ENCODE peak calls at places on chromosomes 1 and 21, in nine cellular contexts. E, N, F, H, I, Q, P, Y and T are unnamed samples.

GRCh38 chr1:18463984-18464664 is 16.6 kb upstream of the KLHDC7A start:
- DNase-seq in E (no peak), N (no peak), F (no peak), H (peak), I (peak), Q (no peak), P (no peak), Y (no peak), T (no peak)

GRCh38 chr1:153035211-153035610 is 4.2 kb downstream of the SPRR1B start:
- DNase-seq in E (no peak), N (no peak), F (no peak), H (no peak), I (no peak), Q (no peak), P (no peak), Y (no peak), T (no peak)

GRCh38 chr1:212152308-212152693 is 116.8 kb downstream of the DTL start:
- DNase-seq in E (no peak), N (no peak), F (no peak), H (no peak), I (no peak), Q (no peak), P (no peak), Y (no peak), T (no peak)

GRCh38 chr1:89757532-89757931 is 63.3 kb upstream of the LRRC8D start:
- DNase-seq in E (peak), N (no peak), F (peak), H (no peak), I (peak), Q (no peak), P (peak), Y (no peak), T (no peak)

GRCh38 chr1:5494518-5494917 is 497.7 kb downstream of the NPHP4 start:
- DNase-seq in E (no peak), N (no peak), F (no peak), H (no peak), I (no peak), Q (no peak), P (no peak), Y (no peak), T (no peak)

GRCh38 chr21:36783612-36784383 is 84.9 kb downstream of the SIM2 start:
- DNase-seq in E (no peak), N (no peak), F (peak), H (no peak), I (no peak), Q (no peak), P (no peak), Y (peak), T (no peak)

GRCh38 chr1:245380790-245381535 is 226.2 kb downstream of the KIF26B start:
- DNase-seq in E (no peak), N (no peak), F (no peak), H (no peak), I (no peak), Q (no peak), P (no peak), Y (peak), T (no peak)

GRCh38 chr1:201184734-201185453 is 5.7 kb upstream of the IGFN1 start:
- DNase-seq in E (no peak), N (peak), F (peak), H (peak), I (no peak), Q (no peak), P (peak), Y (peak), T (no peak)

GRCh38 chr1:14340244-14340800 is 258.2 kb upstream of the KAZN start:
- DNase-seq in E (no peak), N (no peak), F (no peak), H (no peak), I (no peak), Q (no peak), P (no peak), Y (no peak), T (no peak)

GRCh38 chr1:244077473-244078220 is 26.6 kb downstream of the ZBTB18 start:
- DNase-seq in E (no peak), N (no peak), F (no peak), H (no peak), I (no peak), Q (no peak), P (no peak), Y (no peak), T (no peak)

GRCh38 chr1:19442150-19443096 is 42.9 kb downstream of the CAPZB start:
- DNase-seq in E (no peak), N (no peak), F (no peak), H (no peak), I (no peak), Q (no peak), P (no peak), Y (no peak), T (no peak)

GRCh38 chr1:161930064-161930463 is 93.6 kb downstream of the OLFML2B start:
- DNase-seq in E (no peak), N (no peak), F (no peak), H (no peak), I (no peak), Q (no peak), P (no peak), Y (no peak), T (no peak)

GRCh38 chr1:175307160-175307559 is 114.6 kb upstream of the KIAA0040 start:
- DNase-seq in E (no peak), N (no peak), F (no peak), H (no peak), I (no peak), Q (no peak), P (no peak), Y (no peak), T (no peak)

GRCh38 chr1:24999906-25000305 is 69.8 kb upstream of the RUNX3 start:
- DNase-seq in E (no peak), N (peak), F (no peak), H (peak), I (no peak), Q (no peak), P (no peak), Y (no peak), T (no peak)

GRCh38 chr1:158754420-158754819 is at the start of gene OR6K6:
- DNase-seq in E (no peak), N (no peak), F (no peak), H (no peak), I (no peak), Q (no peak), P (no peak), Y (no peak), T (no peak)

GRCh38 chr1:10471411-10472219 is 714 bp downstream of the DFFA start:
- DNase-seq in E (no peak), N (peak), F (peak), H (no peak), I (no peak), Q (no peak), P (no peak), Y (no peak), T (no peak)

GRCh38 chr1:228417471-228418203 is 976 bp upstream of the TRIM17 start:
- DNase-seq in E (no peak), N (no peak), F (no peak), H (no peak), I (no peak), Q (no peak), P (no peak), Y (no peak), T (no peak)

GRCh38 chr1:220881918-220882891 is 3.0 kb downstream of the HLX start:
- DNase-seq in E (no peak), N (peak), F (no peak), H (peak), I (no peak), Q (no peak), P (no peak), Y (no peak), T (no peak)

GRCh38 chr1:7010534-7011200 is 225.4 kb downstream of the CAMTA1 start:
- DNase-seq in E (no peak), N (no peak), F (no peak), H (no peak), I (peak), Q (peak), P (no peak), Y (no peak), T (no peak)

GRCh38 chr1:174174461-174175329 is 15.4 kb downstream of the RABGAP1L start:
- DNase-seq in E (no peak), N (no peak), F (no peak), H (no peak), I (no peak), Q (no peak), P (no peak), Y (no peak), T (no peak)

GRCh38 chr1:246319111-246319510 is 188.0 kb downstream of the SMYD3 start:
- DNase-seq in E (no peak), N (no peak), F (no peak), H (no peak), I (no peak), Q (no peak), P (no peak), Y (no peak), T (no peak)

GRCh38 chr1:36306210-36306901 is at the start of gene SH3D21:
- DNase-seq in E (peak), N (peak), F (peak), H (peak), I (peak), Q (peak), P (peak), Y (no peak), T (peak)

GRCh38 chr21:39141502-39141901 is 41.7 kb downstream of the PSMG1 start:
- DNase-seq in E (no peak), N (no peak), F (no peak), H (no peak), I (no peak), Q (no peak), P (no peak), Y (no peak), T (no peak)

GRCh38 chr1:112807999-112808398 is 92.9 kb upstream of the PPM1J start:
- DNase-seq in E (no peak), N (peak), F (no peak), H (no peak), I (no peak), Q (no peak), P (no peak), Y (no peak), T (no peak)

GRCh38 chr1:205004296-205004813 is 38.7 kb upstream of the CNTN2 start:
- DNase-seq in E (no peak), N (no peak), F (no peak), H (no peak), I (no peak), Q (no peak), P (no peak), Y (no peak), T (no peak)

GRCh38 chr1:228405979-228406265 is 713 bp downstream of the TRIM11 start:
- DNase-seq in E (no peak), N (no peak), F (peak), H (no peak), I (no peak), Q (no peak), P (no peak), Y (no peak), T (no peak)

GRCh38 chr1:9311489-9311888 is 18.8 kb downstream of the SPSB1 start:
- DNase-seq in E (no peak), N (no peak), F (no peak), H (no peak), I (no peak), Q (no peak), P (no peak), Y (no peak), T (no peak)

DNA sequence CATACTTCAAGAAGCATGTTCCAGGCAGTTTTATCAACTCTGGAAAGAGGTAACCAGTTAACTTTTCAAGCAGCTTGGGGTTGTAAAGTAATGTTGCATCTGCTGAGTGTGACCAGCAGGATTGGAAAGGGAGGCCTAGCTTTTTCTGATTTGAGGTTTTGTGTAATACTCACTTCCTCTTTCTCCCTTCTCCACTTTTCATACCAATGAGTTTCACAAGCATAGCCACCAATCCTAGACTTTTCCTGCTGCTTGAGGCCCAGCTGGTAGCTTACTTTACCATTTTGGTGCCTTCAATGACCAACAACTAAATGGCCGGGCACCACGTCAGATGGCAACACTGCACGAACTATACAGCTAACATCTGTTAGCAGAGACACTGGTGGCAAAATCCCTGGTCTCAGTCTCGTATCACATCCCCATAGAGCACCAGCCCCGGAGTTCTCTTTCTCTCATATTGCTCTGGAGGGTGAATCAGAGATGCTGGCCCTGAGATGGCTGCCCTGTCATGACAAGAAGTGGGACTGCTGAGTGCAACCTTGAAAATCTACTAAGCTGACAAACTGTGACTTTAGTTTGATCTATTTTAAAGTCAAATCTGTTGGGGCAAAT is 14.8 kb upstream of the GPR88 start:
- DNase-seq in E (no peak), N (no peak), F (no peak), H (no peak), I (no peak), Q (no peak), P (no peak), Y (no peak), T (no peak)
- H3K4me3 ChIP-seq in E (no peak), N (no peak), F (no peak), H (no peak), I (no peak), Q (no peak), P (no peak), Y (no peak), T (no peak)

GRCh38 chr1:235971020-235971419 is 93.9 kb downstream of the NID1 start:
- DNase-seq in E (no peak), N (no peak), F (no peak), H (no peak), I (no peak), Q (no peak), P (no peak), Y (no peak), T (no peak)
- H3K27ac ChIP-seq in E (no peak), N (no peak), F (no peak), H (peak), I (no peak), Q (no peak), P (peak), Y (peak), T (no peak)

GRCh38 chr1:26994772-26995625 is 1.5 kb downstream of the TRNP1 start:
- DNase-seq in E (no peak), N (no peak), F (no peak), H (no peak), I (no peak), Q (peak), P (no peak), Y (no peak), T (peak)

GRCh38 chr1:26994020-26994745 is 691 bp downstream of the TRNP1 start:
- DNase-seq in E (no peak), N (no peak), F (no peak), H (peak), I (no peak), Q (peak), P (no peak), Y (no peak), T (peak)

GRCh38 chr1:26998319-26999300 is 5.1 kb downstream of the TRNP1 start:
- DNase-seq in E (no peak), N (no peak), F (no peak), H (no peak), I (no peak), Q (no peak), P (no peak), Y (no peak), T (peak)

GRCh38 chr1:26996665-26997064 is 3.2 kb downstream of the TRNP1 start:
- DNase-seq in E (no peak), N (no peak), F (no peak), H (no peak), I (no peak), Q (no peak), P (no peak), Y (no peak), T (peak)

DNA sequence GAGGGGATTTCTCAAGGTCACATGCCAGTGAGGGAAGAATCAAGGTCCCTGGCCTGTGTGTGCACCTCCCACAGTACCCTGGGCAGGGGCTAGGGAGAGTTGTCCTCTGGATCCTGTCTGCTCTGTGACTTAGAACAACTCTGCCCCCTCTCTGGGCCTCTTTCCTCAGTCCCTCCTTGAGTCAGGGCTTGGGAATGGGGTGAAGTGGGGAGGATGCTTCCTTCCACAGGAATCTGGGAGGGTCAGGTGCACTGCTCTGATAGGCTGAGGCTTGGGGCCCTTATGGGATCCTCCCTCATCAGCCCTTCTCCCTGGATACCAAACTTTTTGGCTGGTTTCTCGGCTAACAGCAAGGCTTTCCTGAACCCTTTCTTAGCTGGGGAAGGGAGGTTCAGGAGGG is 2.5 kb downstream of the TRNP1 start:
- DNase-seq in E (no peak), N (no peak), F (no peak), H (no peak), I (no peak), Q (no peak), P (no peak), Y (no peak), T (peak)
- H3K4me3 ChIP-seq in E (no peak), N (no peak), F (no peak), H (no peak), I (no peak), Q (no peak), P (no peak), Y (peak), T (peak)

GRCh38 chr1:225533238-225533637 is 105.4 kb upstream of the LBR start:
- DNase-seq in E (no peak), N (no peak), F (no peak), H (no peak), I (no peak), Q (no peak), P (no peak), Y (no peak), T (no peak)

GRCh38 chr1:225537554-225538251 is 109.9 kb upstream of the LBR start:
- DNase-seq in E (no peak), N (no peak), F (no peak), H (no peak), I (no peak), Q (no peak), P (no peak), Y (no peak), T (no peak)

GRCh38 chr1:225534772-225535171 is 106.9 kb upstream of the LBR start:
- DNase-seq in E (no peak), N (no peak), F (no peak), H (no peak), I (no peak), Q (no peak), P (no peak), Y (no peak), T (no peak)

GRCh38 chr1:225534135-225534534 is 106.3 kb upstream of the LBR start:
- DNase-seq in E (no peak), N (no peak), F (no peak), H (no peak), I (no peak), Q (no peak), P (no peak), Y (no peak), T (no peak)

DNA sequence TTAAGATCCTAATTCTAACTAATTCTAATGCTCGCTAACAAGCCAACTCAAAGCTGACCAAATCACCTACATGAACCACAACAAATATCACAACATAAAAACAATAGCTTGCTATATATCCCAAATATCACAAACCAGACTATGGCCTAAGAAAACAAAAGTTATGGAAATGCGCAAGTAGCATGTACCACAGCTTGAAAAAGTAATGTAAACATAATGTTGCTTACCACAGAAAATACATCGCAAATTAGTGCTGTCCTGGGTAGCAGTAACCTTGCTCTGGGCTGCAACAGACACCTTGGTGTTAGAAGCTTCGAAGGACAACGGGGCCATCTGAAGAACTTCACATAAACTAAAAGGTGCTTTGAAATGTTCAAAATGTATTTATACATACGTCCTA is 107.4 kb upstream of the LBR start:
- DNase-seq in E (no peak), N (no peak), F (no peak), H (no peak), I (no peak), Q (no peak), P (no peak), Y (no peak), T (no peak)
- H3K27ac ChIP-seq in E (no peak), N (no peak), F (no peak), H (no peak), I (no peak), Q (no peak), P (no peak), Y (no peak), T (no peak)